ENCODE peak calls at places on chromosome 19, in six cellular contexts. One of them, this sample, is unnamed.

GRCh38 chr19:11168568-11168967 is 13.0 kb upstream of the SPC24 start:
- DNase-seq in progenitor cell of endocrine pancreas: no peak
- DNase-seq in heart right ventricle: no peak
- DNase-seq in brain microvascular endothelial cell: peak; percentile 94
- DNase-seq in endothelial cell of umbilical vein: peak; percentile 98
- DNase-seq in choroid plexus epithelial cell: peak; percentile 86
- DNase-seq in this sample: no peak

GRCh38 chr19:39310558-39311311 is 9.9 kb downstream of the LRFN1 start:
- DNase-seq in brain microvascular endothelial cell: no peak
- DNase-seq in choroid plexus epithelial cell: peak; percentile 26
- DNase-seq in progenitor cell of endocrine pancreas: no peak
- DNase-seq in endothelial cell of umbilical vein: no peak
- DNase-seq in heart right ventricle: no peak
- DNase-seq in this sample: peak; percentile 52

GRCh38 chr19:17718988-17719711 is at the start of gene MAP1S:
- DNase-seq in heart right ventricle: peak; percentile 51
- DNase-seq in progenitor cell of endocrine pancreas: peak; percentile 66
- DNase-seq in endothelial cell of umbilical vein: peak; percentile 46
- DNase-seq in brain microvascular endothelial cell: peak; percentile 9
- DNase-seq in choroid plexus epithelial cell: peak; percentile 52
- DNase-seq in this sample: peak; percentile 91

GRCh38 chr19:2327773-2328400 is 499 bp downstream of the LSM7 start:
- DNase-seq in progenitor cell of endocrine pancreas: no peak
- DNase-seq in choroid plexus epithelial cell: peak; percentile 94
- DNase-seq in heart right ventricle: no peak
- DNase-seq in endothelial cell of umbilical vein: peak; percentile 90
- DNase-seq in brain microvascular endothelial cell: peak; percentile 86
- DNase-seq in this sample: peak; percentile 14

GRCh38 chr19:43723588-43723987 is 7.7 kb downstream of the IRGC start:
- DNase-seq in choroid plexus epithelial cell: no peak
- DNase-seq in progenitor cell of endocrine pancreas: no peak
- DNase-seq in brain microvascular endothelial cell: no peak
- DNase-seq in heart right ventricle: no peak
- DNase-seq in endothelial cell of umbilical vein: no peak
- DNase-seq in this sample: no peak

GRCh38 chr19:18282021-18282787 is 782 bp upstream of the JUND start:
- DNase-seq in endothelial cell of umbilical vein: peak; percentile 85
- DNase-seq in brain microvascular endothelial cell: no peak
- DNase-seq in choroid plexus epithelial cell: no peak
- DNase-seq in heart right ventricle: no peak
- DNase-seq in progenitor cell of endocrine pancreas: no peak
- DNase-seq in this sample: no peak

GRCh38 chr19:7962644-7963268 is 19.3 kb upstream of the TIMM44 start:
- DNase-seq in heart right ventricle: no peak
- DNase-seq in choroid plexus epithelial cell: no peak
- DNase-seq in progenitor cell of endocrine pancreas: no peak
- DNase-seq in endothelial cell of umbilical vein: no peak
- DNase-seq in brain microvascular endothelial cell: no peak
- DNase-seq in this sample: no peak

GRCh38 chr19:17538684-17539287 is 16.7 kb upstream of the COLGALT1 start:
- DNase-seq in choroid plexus epithelial cell: no peak
- DNase-seq in progenitor cell of endocrine pancreas: no peak
- DNase-seq in brain microvascular endothelial cell: no peak
- DNase-seq in heart right ventricle: no peak
- DNase-seq in endothelial cell of umbilical vein: peak; percentile 9
- DNase-seq in this sample: no peak

GRCh38 chr19:18710986-18711751 is 27.7 kb downstream of the CRTC1 start:
- DNase-seq in heart right ventricle: peak; percentile 36
- DNase-seq in choroid plexus epithelial cell: peak; percentile 29
- DNase-seq in endothelial cell of umbilical vein: no peak
- DNase-seq in progenitor cell of endocrine pancreas: no peak
- DNase-seq in brain microvascular endothelial cell: no peak
- DNase-seq in this sample: no peak

GRCh38 chr19:35224681-35225604 is 3.6 kb downstream of the FAM187B start:
- DNase-seq in progenitor cell of endocrine pancreas: no peak
- DNase-seq in heart right ventricle: no peak
- DNase-seq in choroid plexus epithelial cell: no peak
- DNase-seq in endothelial cell of umbilical vein: no peak
- DNase-seq in brain microvascular endothelial cell: no peak
- DNase-seq in this sample: no peak

GRCh38 chr19:13644648-13645047 is 119.7 kb upstream of the MRI1 start:
- DNase-seq in heart right ventricle: no peak
- DNase-seq in progenitor cell of endocrine pancreas: no peak
- DNase-seq in choroid plexus epithelial cell: no peak
- DNase-seq in endothelial cell of umbilical vein: no peak
- DNase-seq in brain microvascular endothelial cell: no peak
- DNase-seq in this sample: no peak

GRCh38 chr19:7916137-7916907 is 1.7 kb downstream of the TGFBR3L start:
- DNase-seq in endothelial cell of umbilical vein: no peak
- DNase-seq in choroid plexus epithelial cell: no peak
- DNase-seq in progenitor cell of endocrine pancreas: no peak
- DNase-seq in brain microvascular endothelial cell: no peak
- DNase-seq in heart right ventricle: no peak
- DNase-seq in this sample: peak; percentile 68

GRCh38 chr19:17866312-17867012 is 5.3 kb upstream of the SLC5A5 start:
- DNase-seq in heart right ventricle: no peak
- DNase-seq in choroid plexus epithelial cell: no peak
- DNase-seq in brain microvascular endothelial cell: no peak
- DNase-seq in progenitor cell of endocrine pancreas: no peak
- DNase-seq in endothelial cell of umbilical vein: no peak
- DNase-seq in this sample: no peak

GRCh38 chr19:2081873-2082810 is 14.0 kb downstream of the MOB3A start:
- DNase-seq in endothelial cell of umbilical vein: no peak
- DNase-seq in heart right ventricle: no peak
- DNase-seq in progenitor cell of endocrine pancreas: no peak
- DNase-seq in brain microvascular endothelial cell: no peak
- DNase-seq in choroid plexus epithelial cell: no peak
- DNase-seq in this sample: no peak

GRCh38 chr19:35451278-35452096 is 3.4 kb downstream of the FFAR2 start:
- DNase-seq in choroid plexus epithelial cell: no peak
- DNase-seq in endothelial cell of umbilical vein: no peak
- DNase-seq in progenitor cell of endocrine pancreas: no peak
- DNase-seq in heart right ventricle: no peak
- DNase-seq in brain microvascular endothelial cell: no peak
- DNase-seq in this sample: no peak

GRCh38 chr19:10823690-10824089 is 12.3 kb downstream of the TMED1 start:
- DNase-seq in choroid plexus epithelial cell: no peak
- DNase-seq in endothelial cell of umbilical vein: no peak
- DNase-seq in heart right ventricle: no peak
- DNase-seq in progenitor cell of endocrine pancreas: no peak
- DNase-seq in brain microvascular endothelial cell: no peak
- DNase-seq in this sample: no peak

GRCh38 chr19:42052241-42052863 is 17.7 kb downstream of the GRIK5 start:
- DNase-seq in heart right ventricle: no peak
- DNase-seq in progenitor cell of endocrine pancreas: no peak
- DNase-seq in choroid plexus epithelial cell: no peak
- DNase-seq in brain microvascular endothelial cell: no peak
- DNase-seq in endothelial cell of umbilical vein: no peak
- DNase-seq in this sample: peak; percentile 85

GRCh38 chr19:1613808-1614570 is 8.7 kb upstream of the UQCR11 start:
- DNase-seq in brain microvascular endothelial cell: no peak
- DNase-seq in endothelial cell of umbilical vein: no peak
- DNase-seq in progenitor cell of endocrine pancreas: no peak
- DNase-seq in heart right ventricle: no peak
- DNase-seq in choroid plexus epithelial cell: no peak
- DNase-seq in this sample: no peak

GRCh38 chr19:10797541-10798256 is 38.3 kb downstream of the TMED1 start:
- DNase-seq in choroid plexus epithelial cell: peak; percentile 29
- DNase-seq in endothelial cell of umbilical vein: peak; percentile 48
- DNase-seq in heart right ventricle: no peak
- DNase-seq in progenitor cell of endocrine pancreas: no peak
- DNase-seq in brain microvascular endothelial cell: no peak
- DNase-seq in this sample: no peak

GRCh38 chr19:9144920-9145319 is 4.7 kb downstream of the ZNF317 start:
- DNase-seq in brain microvascular endothelial cell: no peak
- DNase-seq in progenitor cell of endocrine pancreas: no peak
- DNase-seq in endothelial cell of umbilical vein: no peak
- DNase-seq in heart right ventricle: no peak
- DNase-seq in choroid plexus epithelial cell: peak; percentile 17
- DNase-seq in this sample: no peak

GRCh38 chr19:2477141-2477710 is 1.3 kb downstream of the GADD45B start:
- DNase-seq in endothelial cell of umbilical vein: no peak
- DNase-seq in choroid plexus epithelial cell: peak; percentile 49
- DNase-seq in brain microvascular endothelial cell: no peak
- DNase-seq in progenitor cell of endocrine pancreas: no peak
- DNase-seq in heart right ventricle: peak; percentile 61
- DNase-seq in this sample: no peak

GRCh38 chr19:38869160-38869835 is 8.8 kb downstream of the RINL start:
- DNase-seq in progenitor cell of endocrine pancreas: no peak
- DNase-seq in brain microvascular endothelial cell: no peak
- DNase-seq in heart right ventricle: no peak
- DNase-seq in choroid plexus epithelial cell: no peak
- DNase-seq in endothelial cell of umbilical vein: no peak
- DNase-seq in this sample: peak; percentile 40

GRCh38 chr19:1091544-1092175 is 3.5 kb downstream of the POLR2E start:
- DNase-seq in choroid plexus epithelial cell: no peak
- DNase-seq in brain microvascular endothelial cell: no peak
- DNase-seq in endothelial cell of umbilical vein: no peak
- DNase-seq in heart right ventricle: no peak
- DNase-seq in progenitor cell of endocrine pancreas: no peak
- DNase-seq in this sample: no peak

DNA sequence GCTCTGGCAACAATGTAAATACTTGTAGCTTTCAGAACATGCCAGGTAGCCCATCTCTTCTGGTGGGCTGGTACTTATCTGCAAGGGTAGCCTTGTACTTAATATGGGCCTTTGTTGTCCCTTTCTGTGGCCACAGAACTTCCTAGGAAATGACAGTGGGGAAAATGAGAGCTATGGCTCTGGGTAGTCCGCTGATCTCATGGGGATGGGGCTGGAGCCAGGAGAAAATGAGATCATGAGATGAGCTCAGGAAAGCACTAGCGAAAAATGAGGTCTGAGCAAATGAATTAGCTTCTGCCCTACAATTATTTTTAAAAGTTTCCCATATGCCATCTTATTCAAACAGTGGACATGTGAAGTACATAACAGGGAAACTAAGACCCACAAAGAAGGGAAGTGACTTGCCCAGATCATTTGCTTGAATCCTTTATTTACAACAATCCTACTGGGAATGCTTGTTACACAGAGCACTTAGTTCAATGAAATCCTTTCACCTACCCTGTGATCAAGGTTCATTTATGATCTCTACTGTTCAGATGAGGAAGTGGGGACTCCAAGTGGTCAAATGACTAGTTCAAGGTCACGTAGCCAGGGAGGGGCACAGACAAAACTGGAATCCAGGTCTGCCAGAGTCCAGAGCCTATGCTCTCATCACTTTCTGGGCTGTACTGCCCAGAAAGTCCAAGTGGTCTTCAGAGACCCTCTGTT is 87.1 kb downstream of the PTPRS start:
- DNase-seq in choroid plexus epithelial cell: no peak
- DNase-seq in heart right ventricle: no peak
- DNase-seq in endothelial cell of umbilical vein: no peak
- DNase-seq in brain microvascular endothelial cell: peak; percentile 9
- DNase-seq in progenitor cell of endocrine pancreas: no peak
- DNase-seq in this sample: no peak
- TF ChIP-seq CTCF in choroid plexus epithelial cell: no peak
- TF ChIP-seq CTCF in heart right ventricle: no peak
- TF ChIP-seq CTCF in endothelial cell of umbilical vein: no peak
- TF ChIP-seq CTCF in brain microvascular endothelial cell: no peak
- TF ChIP-seq CTCF in progenitor cell of endocrine pancreas: no peak
- TF ChIP-seq CTCF in this sample: no peak

DNA sequence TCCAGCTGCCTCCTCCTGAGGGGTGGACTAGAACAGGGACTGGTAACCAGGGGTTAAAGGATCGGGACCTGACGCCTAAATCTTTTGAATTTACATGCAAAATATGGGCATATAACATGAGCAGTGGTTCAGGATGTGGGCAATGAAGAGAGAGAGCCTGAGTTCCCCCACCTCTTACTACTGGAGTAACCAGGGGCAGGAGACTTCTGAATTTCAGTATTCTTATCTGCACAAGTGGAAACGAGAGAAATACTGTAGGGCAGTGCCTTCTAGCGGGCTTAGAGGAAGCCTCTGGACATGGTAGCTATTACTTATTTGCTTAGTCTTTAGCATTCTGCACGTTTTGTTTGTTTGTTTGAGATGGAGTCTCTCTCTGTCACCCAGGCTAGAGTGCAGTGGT is 26.3 kb downstream of the BCAT2 start:
- DNase-seq in brain microvascular endothelial cell: no peak
- DNase-seq in choroid plexus epithelial cell: peak; percentile 62
- DNase-seq in progenitor cell of endocrine pancreas: no peak
- DNase-seq in heart right ventricle: no peak
- DNase-seq in endothelial cell of umbilical vein: peak; percentile 21
- DNase-seq in this sample: no peak
- TF ChIP-seq CTCF in brain microvascular endothelial cell: peak; percentile 34
- TF ChIP-seq CTCF in choroid plexus epithelial cell: peak; percentile 61
- TF ChIP-seq CTCF in progenitor cell of endocrine pancreas: no peak
- TF ChIP-seq CTCF in heart right ventricle: peak; percentile 50
- TF ChIP-seq CTCF in endothelial cell of umbilical vein: no peak
- TF ChIP-seq CTCF in this sample: no peak

DNA sequence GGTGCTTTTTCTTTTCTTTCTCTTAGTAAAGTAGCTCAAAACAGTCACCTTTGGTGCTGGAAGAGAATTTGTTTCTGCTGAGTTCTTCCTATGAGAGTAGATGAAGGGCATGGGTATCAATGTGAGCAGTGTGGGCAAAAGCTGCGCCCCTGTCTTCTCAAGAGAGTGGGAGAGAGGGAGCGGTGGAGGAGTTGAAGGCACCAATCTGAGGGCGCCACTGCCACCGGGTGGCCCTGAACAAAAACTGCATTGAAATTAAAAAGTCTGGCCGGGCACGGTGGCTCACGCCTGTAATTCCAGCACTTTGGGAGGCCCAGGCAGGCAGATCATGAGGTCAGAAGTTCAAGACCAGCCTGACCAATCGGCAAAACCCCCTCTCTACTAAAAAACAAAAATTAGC is 28.7 kb upstream of the EPHX3 start:
- DNase-seq in heart right ventricle: no peak
- DNase-seq in endothelial cell of umbilical vein: no peak
- DNase-seq in brain microvascular endothelial cell: no peak
- DNase-seq in choroid plexus epithelial cell: peak; percentile 31
- DNase-seq in progenitor cell of endocrine pancreas: no peak
- DNase-seq in this sample: no peak
- TF ChIP-seq CTCF in heart right ventricle: peak; percentile 26
- TF ChIP-seq CTCF in endothelial cell of umbilical vein: no peak
- TF ChIP-seq CTCF in brain microvascular endothelial cell: peak; percentile 59
- TF ChIP-seq CTCF in choroid plexus epithelial cell: peak; percentile 55
- TF ChIP-seq CTCF in progenitor cell of endocrine pancreas: peak; percentile 39
- TF ChIP-seq CTCF in this sample: peak; percentile 22

DNA sequence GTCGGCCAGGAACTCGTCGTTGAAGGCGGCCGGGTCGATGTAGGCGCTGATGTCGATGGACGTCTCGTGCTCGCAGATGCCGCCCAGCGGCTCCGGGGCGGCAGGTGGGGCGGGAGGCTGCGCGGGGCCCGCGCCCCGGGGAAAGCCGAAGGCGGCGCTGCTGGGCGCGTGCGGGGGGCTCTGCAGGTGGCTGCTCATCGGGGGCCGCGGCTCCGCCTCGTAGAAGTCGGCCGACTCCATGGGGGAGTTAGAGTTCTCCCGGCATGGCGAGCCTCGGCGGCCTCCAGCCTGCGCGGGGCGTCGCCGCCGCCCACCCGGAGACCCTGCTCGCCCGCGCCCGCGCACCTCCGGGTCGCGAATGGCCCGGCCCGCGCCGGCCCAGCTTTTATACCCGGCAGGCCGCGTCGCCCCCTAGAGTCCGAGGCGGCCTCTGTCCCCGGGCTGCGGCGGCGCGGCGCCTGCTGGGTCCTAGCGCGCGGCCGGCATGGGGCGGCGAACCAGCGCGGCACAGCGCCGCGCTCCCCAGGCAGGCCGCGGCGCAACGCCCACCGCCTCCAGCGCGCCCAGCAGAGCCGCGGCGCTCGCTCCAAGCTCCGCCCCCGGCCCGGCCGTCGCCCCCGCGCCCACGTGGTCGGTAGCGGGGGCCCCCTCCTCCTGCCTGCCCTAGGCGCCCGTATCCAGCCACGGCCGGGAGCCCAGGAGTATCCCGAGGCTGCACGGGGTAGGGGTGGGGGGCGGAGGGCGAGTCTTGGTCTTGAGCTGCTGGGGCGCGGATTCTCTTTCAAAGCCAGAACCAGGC is at the start of gene CEBPA:
- DNase-seq in choroid plexus epithelial cell: peak; percentile 75
- DNase-seq in progenitor cell of endocrine pancreas: peak; percentile 81
- DNase-seq in endothelial cell of umbilical vein: peak; percentile 60
- DNase-seq in brain microvascular endothelial cell: peak; percentile 35
- DNase-seq in heart right ventricle: peak; percentile 69
- DNase-seq in this sample: peak; percentile 87
- TF ChIP-seq CTCF in choroid plexus epithelial cell: peak; percentile 30
- TF ChIP-seq CTCF in progenitor cell of endocrine pancreas: peak; percentile 63
- TF ChIP-seq CTCF in endothelial cell of umbilical vein: peak; percentile 42
- TF ChIP-seq CTCF in brain microvascular endothelial cell: peak; percentile 39
- TF ChIP-seq CTCF in heart right ventricle: peak; percentile 45
- TF ChIP-seq CTCF in this sample: peak; percentile 62

This sample was measured in glutamatergic neuron.